ENCODE peak calls at places on chromosomes 3 and 15, in five cellular contexts. B is C1 segment of cervical spinal cord; A is posterior vena cava; Z is NCI-H524; S is stimulated activated CD4-positive, alpha-beta T cell treated with anti-CD3 and anti-CD28 coated beads, Interleukin-1b, Interleukin-23, amount 100 ng/mL, for 4 hours. R is an unnamed sample.

GRCh38 chr15:59251001-59251845 is 44.6 kb downstream of the LDHAL6B start:
- DNase-seq in B (no peak), Z (no peak), S (no peak), A (no peak), R (no peak)

GRCh38 chr3:64365877-64366276 is 140.6 kb upstream of the PRICKLE2 start:
- DNase-seq in Z (no peak), A (no peak), S (no peak), B (no peak), R (no peak)

GRCh38 chr15:66897381-66897780 is 168.0 kb upstream of the SMAD3 start:
- DNase-seq in Z (no peak), A (no peak), B (no peak), S (no peak), R (no peak)

GRCh38 chr15:70789213-70789612 is 25.9 kb upstream of the UACA start:
- DNase-seq in B (no peak), A (no peak), S (no peak), Z (no peak), R (no peak)

GRCh38 chr15:33442449-33442848 is 131.7 kb downstream of the RYR3 start:
- DNase-seq in B (no peak), Z (no peak), A (no peak), S (no peak), R (no peak)

GRCh38 chr3:64399205-64399800 is 174.0 kb upstream of the PRICKLE2 start:
- DNase-seq in A (no peak), S (no peak), Z (peak), B (no peak), R (peak)

GRCh38 chr3:132183811-132184210 is 133.4 kb upstream of the ACP3 start:
- DNase-seq in Z (peak), A (no peak), B (no peak), S (no peak), R (no peak)

GRCh38 chr3:160837394-160837975 is 81.5 kb downstream of the PPM1L start:
- DNase-seq in B (no peak), A (no peak), S (no peak), Z (no peak), R (no peak)

GRCh38 chr15:66167854-66168253 is 85.7 kb downstream of the MEGF11 start:
- DNase-seq in S (no peak), Z (no peak), A (no peak), B (no peak), R (no peak)

GRCh38 chr3:108182339-108182738 is 39.9 kb downstream of the IFT57 start:
- DNase-seq in B (no peak), S (no peak), Z (no peak), A (no peak), R (no peak)

GRCh38 chr3:171380084-171380483 is 80.1 kb downstream of the TNIK start:
- DNase-seq in A (no peak), B (no peak), Z (no peak), S (no peak), R (no peak)

GRCh38 chr15:45161666-45162065 is 26.1 kb downstream of the SHF start:
- DNase-seq in B (no peak), Z (no peak), S (no peak), A (no peak), R (no peak)

GRCh38 chr3:159766563-159767185 is 222.0 kb upstream of the IL12A start:
- DNase-seq in A (no peak), B (peak), S (no peak), Z (peak), R (no peak)

GRCh38 chr3:113210608-113211369 is 568 bp upstream of the BOC start:
- DNase-seq in S (no peak), Z (no peak), B (no peak), A (no peak), R (no peak)

GRCh38 chr15:40762919-40763800 is 708 bp upstream of the GCHFR start:
- DNase-seq in S (no peak), A (peak), B (no peak), Z (peak), R (no peak)

GRCh38 chr15:40702077-40702476 is 7.1 kb downstream of the RAD51 start:
- DNase-seq in Z (peak), S (no peak), B (no peak), A (no peak), R (no peak)

GRCh38 chr3:194779729-194780224 is 94.1 kb downstream of the FAM43A start:
- DNase-seq in S (no peak), B (no peak), Z (no peak), A (peak), R (no peak)

GRCh38 chr3:72375237-72376154 is 472.7 kb downstream of the SHQ1 start:
- DNase-seq in Z (no peak), S (peak), B (no peak), A (no peak), R (no peak)

GRCh38 chr3:40086890-40087884 is 222.3 kb upstream of the EIF1B start:
- DNase-seq in Z (no peak), A (no peak), S (no peak), B (no peak), R (no peak)